ENCODE peak calls at places on chromosomes 1 and 21, in six cellular contexts. One of them, this sample, is unnamed. For H3K9me3, the result is how much of the 10 kb centered on the place peaks cover.

GRCh38 chr1:22133247-22133927 is 9.5 kb downstream of the WNT4 start:
- DNase-seq in HepG2: no peak
- DNase-seq in K562: no peak
- DNase-seq in GM12878: no peak
- DNase-seq in HCT116: no peak
- DNase-seq in H1: no peak
- DNase-seq in this sample: no peak

GRCh38 chr1:31583995-31584868 is 7.9 kb downstream of the TINAGL1 start:
- DNase-seq in HCT116: no peak
- DNase-seq in H1: no peak
- DNase-seq in HepG2: peak
- DNase-seq in GM12878: no peak
- DNase-seq in K562: no peak
- DNase-seq in this sample: no peak

GRCh38 chr1:94698759-94699502 is 121.2 kb upstream of the SLC44A3 start:
- DNase-seq in HCT116: peak
- DNase-seq in GM12878: no peak
- DNase-seq in HepG2: peak
- DNase-seq in K562: no peak
- DNase-seq in H1: no peak
- DNase-seq in this sample: no peak

GRCh38 chr1:14613915-14614314 is 15.4 kb downstream of the KAZN start:
- DNase-seq in H1: no peak
- DNase-seq in HCT116: no peak
- DNase-seq in K562: no peak
- DNase-seq in GM12878: no peak
- DNase-seq in HepG2: no peak
- DNase-seq in this sample: no peak

GRCh38 chr1:214584805-214585766 is 17.9 kb upstream of the CENPF start:
- DNase-seq in HepG2: peak
- DNase-seq in GM12878: no peak
- DNase-seq in HCT116: peak
- DNase-seq in K562: peak
- DNase-seq in H1: no peak
- DNase-seq in this sample: no peak

GRCh38 chr21:35259452-35259851 is 210.3 kb upstream of the RUNX1 start:
- DNase-seq in HCT116: no peak
- DNase-seq in K562: no peak
- DNase-seq in H1: no peak
- DNase-seq in HepG2: no peak
- DNase-seq in GM12878: no peak
- DNase-seq in this sample: no peak

GRCh38 chr1:232474821-232475220 is 155.1 kb downstream of the SIPA1L2 start:
- DNase-seq in HepG2: no peak
- DNase-seq in GM12878: no peak
- DNase-seq in HCT116: no peak
- DNase-seq in K562: no peak
- DNase-seq in H1: no peak
- DNase-seq in this sample: no peak

GRCh38 chr1:212485895-212486590 is 53.3 kb downstream of the NENF start:
- DNase-seq in K562: peak
- DNase-seq in H1: no peak
- DNase-seq in HCT116: peak
- DNase-seq in HepG2: peak
- DNase-seq in GM12878: no peak
- DNase-seq in this sample: no peak

GRCh38 chr1:82317671-82318070 is 516.9 kb downstream of the ADGRL2 start:
- DNase-seq in HCT116: no peak
- DNase-seq in GM12878: no peak
- DNase-seq in HepG2: no peak
- DNase-seq in H1: no peak
- DNase-seq in K562: no peak
- DNase-seq in this sample: no peak

GRCh38 chr1:147267711-147268110 is 25.2 kb downstream of the CHD1L start:
- DNase-seq in H1: no peak
- DNase-seq in HCT116: no peak
- DNase-seq in K562: no peak
- DNase-seq in GM12878: no peak
- DNase-seq in HepG2: no peak
- DNase-seq in this sample: no peak
- H3K9me3 ChIP-seq in H1: under half
- H3K9me3 ChIP-seq in HCT116: under half
- H3K9me3 ChIP-seq in K562: under half
- H3K9me3 ChIP-seq in GM12878: under half
- H3K9me3 ChIP-seq in HepG2: under half
- H3K9me3 ChIP-seq in this sample: under half

DNA sequence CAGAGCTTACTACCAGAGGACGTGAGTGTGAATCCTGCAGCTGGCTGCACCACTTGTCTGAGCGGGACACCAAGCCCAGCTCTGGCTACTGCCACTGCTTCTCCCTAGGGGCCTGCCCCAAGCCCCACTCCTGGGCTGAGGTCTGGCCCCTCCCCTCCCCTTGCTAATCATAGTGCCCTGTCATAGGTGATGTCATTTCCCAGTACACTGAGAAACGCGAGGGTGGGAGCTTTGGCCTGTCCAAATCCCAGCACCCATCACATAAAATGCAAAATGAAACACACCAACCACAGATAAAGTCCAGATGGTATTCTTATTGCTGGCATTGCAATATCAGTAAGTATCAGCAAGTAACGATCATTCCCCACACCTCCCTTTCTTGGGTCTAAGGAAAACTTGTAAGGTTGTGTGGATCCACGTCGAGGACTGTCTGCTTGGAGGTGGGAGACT is 77.7 kb downstream of the TOMM20 start:
- DNase-seq in GM12878: no peak
- DNase-seq in H1: no peak
- DNase-seq in HCT116: no peak
- DNase-seq in HepG2: no peak
- DNase-seq in K562: peak
- DNase-seq in this sample: no peak
- TF ChIP-seq YY1 in GM12878: peak
- TF ChIP-seq YY1 in H1: no peak
- TF ChIP-seq YY1 in HCT116: no peak
- TF ChIP-seq YY1 in HepG2: no peak
- TF ChIP-seq YY1 in K562: no peak
- TF ChIP-seq YY1 in this sample: no peak

DNA sequence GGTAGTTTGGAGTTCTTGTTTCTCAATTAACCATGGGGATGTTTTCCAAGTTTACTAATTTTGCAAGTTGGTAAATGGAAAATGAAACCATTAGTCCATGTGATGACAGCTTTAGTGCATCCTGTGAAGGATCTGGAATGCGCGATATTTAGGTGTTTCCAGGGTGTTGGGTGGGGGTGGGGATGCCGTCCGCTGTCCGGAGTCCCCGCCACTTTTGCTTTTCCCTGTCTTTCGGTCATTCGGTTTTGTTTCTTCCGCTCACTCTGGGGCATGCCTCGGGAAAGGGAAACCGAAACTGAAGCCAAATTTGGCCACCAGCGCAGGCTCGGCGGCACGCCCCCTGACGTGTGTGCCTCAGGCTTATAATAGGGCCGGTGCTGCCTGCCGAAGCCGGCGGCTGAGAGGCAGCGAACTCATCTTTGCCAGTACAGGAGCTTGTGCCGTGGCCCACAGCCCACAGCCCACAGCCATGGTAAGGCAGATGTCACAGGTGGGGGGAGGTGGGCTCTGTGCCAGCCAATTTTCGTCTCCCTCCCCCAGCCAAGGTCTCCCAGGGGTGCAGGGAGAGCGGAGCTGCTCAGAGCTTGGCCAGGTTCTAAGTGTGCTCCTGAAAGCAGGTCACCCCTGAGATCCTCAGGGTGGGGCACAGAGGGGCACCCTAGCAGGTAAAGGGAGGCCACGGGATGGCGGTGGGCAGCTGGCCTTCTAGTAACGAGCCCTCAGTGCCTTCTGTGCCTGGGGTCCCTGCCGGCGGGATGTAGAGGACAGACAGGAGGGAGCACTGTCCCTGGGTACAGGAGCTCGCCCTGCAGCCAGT is at the start of gene ISG15:
- DNase-seq in GM12878: peak
- DNase-seq in H1: no peak
- DNase-seq in HCT116: peak
- DNase-seq in HepG2: peak
- DNase-seq in K562: peak
- DNase-seq in this sample: peak
- TF ChIP-seq ZNF274 in GM12878: no peak
- TF ChIP-seq ZNF274 in H1: no peak
- TF ChIP-seq ZNF274 in HCT116: no peak
- TF ChIP-seq ZNF274 in HepG2: peak
- TF ChIP-seq ZNF274 in K562: no peak
- TF ChIP-seq ZNF274 in this sample: no peak

GRCh38 chr1:2927393-2927792 is 93.9 kb upstream of the ACTRT2 start:
- DNase-seq in H1: no peak
- DNase-seq in K562: no peak
- DNase-seq in HCT116: no peak
- DNase-seq in HepG2: no peak
- DNase-seq in GM12878: no peak
- DNase-seq in this sample: no peak
- H3K9me3 ChIP-seq in H1: half or more
- H3K9me3 ChIP-seq in K562: under half
- H3K9me3 ChIP-seq in HCT116: under half
- H3K9me3 ChIP-seq in HepG2: under half
- H3K9me3 ChIP-seq in GM12878: under half
- H3K9me3 ChIP-seq in this sample: under half

This sample was measured in NT2/D1.